ENCODE peak calls at places on chromosomes 7 and 10, in six cellular contexts. One of them, this sample, is unnamed.

GRCh38 chr7:111953611-111954010 is 252.6 kb downstream of the DOCK4 start:
- DNase-seq in GM20000: no peak
- DNase-seq in foreskin fibroblast: peak
- DNase-seq in GM10248: no peak
- DNase-seq in Calu3: no peak
- DNase-seq in mucosa of descending colon: peak
- DNase-seq in this sample: no peak

GRCh38 chr10:5589963-5590511 is 65.3 kb downstream of the CALML3 start:
- DNase-seq in GM10248: no peak
- DNase-seq in Calu3: peak
- DNase-seq in GM20000: no peak
- DNase-seq in mucosa of descending colon: no peak
- DNase-seq in foreskin fibroblast: peak
- DNase-seq in this sample: no peak

GRCh38 chr10:21849624-21850023 is 153.9 kb downstream of the DNAJC1 start:
- DNase-seq in GM20000: no peak
- DNase-seq in mucosa of descending colon: no peak
- DNase-seq in GM10248: no peak
- DNase-seq in foreskin fibroblast: peak
- DNase-seq in Calu3: no peak
- DNase-seq in this sample: no peak

GRCh38 chr7:99385564-99385963 is 11.0 kb downstream of the ARPC1B start:
- DNase-seq in GM10248: no peak
- DNase-seq in foreskin fibroblast: no peak
- DNase-seq in Calu3: no peak
- DNase-seq in mucosa of descending colon: no peak
- DNase-seq in GM20000: no peak
- DNase-seq in this sample: no peak

GRCh38 chr7:155620497-155620896 is 24.0 kb upstream of the RBM33 start:
- DNase-seq in GM20000: no peak
- DNase-seq in foreskin fibroblast: no peak
- DNase-seq in GM10248: no peak
- DNase-seq in Calu3: no peak
- DNase-seq in mucosa of descending colon: no peak
- DNase-seq in this sample: no peak

GRCh38 chr10:109977382-109977806 is 30.4 kb upstream of the ADD3 start:
- DNase-seq in Calu3: peak
- DNase-seq in foreskin fibroblast: peak
- DNase-seq in mucosa of descending colon: peak
- DNase-seq in GM20000: no peak
- DNase-seq in GM10248: no peak
- DNase-seq in this sample: no peak

GRCh38 chr7:26958834-26959233 is 94.4 kb upstream of the SKAP2 start:
- DNase-seq in GM10248: no peak
- DNase-seq in GM20000: no peak
- DNase-seq in Calu3: no peak
- DNase-seq in foreskin fibroblast: peak
- DNase-seq in mucosa of descending colon: no peak
- DNase-seq in this sample: no peak

GRCh38 chr10:98433371-98433770 is 13.4 kb downstream of the HPS1 start:
- DNase-seq in GM10248: no peak
- DNase-seq in Calu3: no peak
- DNase-seq in foreskin fibroblast: no peak
- DNase-seq in GM20000: no peak
- DNase-seq in mucosa of descending colon: no peak
- DNase-seq in this sample: no peak

GRCh38 chr7:111510584-111511378 is 51.5 kb downstream of the IMMP2L start:
- DNase-seq in GM10248: no peak
- DNase-seq in Calu3: no peak
- DNase-seq in foreskin fibroblast: peak
- DNase-seq in mucosa of descending colon: no peak
- DNase-seq in GM20000: no peak
- DNase-seq in this sample: no peak

GRCh38 chr10:58384095-58384494 is 1.1 kb upstream of the TFAM start:
- DNase-seq in mucosa of descending colon: no peak
- DNase-seq in GM20000: peak
- DNase-seq in GM10248: peak
- DNase-seq in foreskin fibroblast: no peak
- DNase-seq in Calu3: no peak
- DNase-seq in this sample: no peak

GRCh38 chr10:62681211-62681940 is 123.1 kb upstream of the ADO start:
- DNase-seq in Calu3: no peak
- DNase-seq in GM10248: peak
- DNase-seq in GM20000: peak
- DNase-seq in mucosa of descending colon: peak
- DNase-seq in foreskin fibroblast: no peak
- DNase-seq in this sample: no peak

GRCh38 chr7:78226059-78226658 is 427.6 kb downstream of the PHTF2 start:
- DNase-seq in mucosa of descending colon: peak
- DNase-seq in Calu3: peak
- DNase-seq in GM20000: peak
- DNase-seq in foreskin fibroblast: peak
- DNase-seq in GM10248: no peak
- DNase-seq in this sample: peak

GRCh38 chr10:116761883-116762282 is 19.5 kb upstream of the HSPA12A start:
- DNase-seq in GM20000: no peak
- DNase-seq in foreskin fibroblast: no peak
- DNase-seq in mucosa of descending colon: no peak
- DNase-seq in Calu3: no peak
- DNase-seq in GM10248: no peak
- DNase-seq in this sample: no peak

GRCh38 chr10:6221971-6222751 is 19.4 kb downstream of the PFKFB3 start:
- DNase-seq in mucosa of descending colon: no peak
- DNase-seq in foreskin fibroblast: peak
- DNase-seq in GM10248: no peak
- DNase-seq in GM20000: no peak
- DNase-seq in Calu3: no peak
- DNase-seq in this sample: no peak

GRCh38 chr7:55130554-55131198 is 111.9 kb downstream of the EGFR start:
- DNase-seq in Calu3: no peak
- DNase-seq in foreskin fibroblast: peak
- DNase-seq in GM10248: peak
- DNase-seq in GM20000: no peak
- DNase-seq in mucosa of descending colon: no peak
- DNase-seq in this sample: no peak

GRCh38 chr10:7260912-7261700 is 149.7 kb downstream of the SFMBT2 start:
- DNase-seq in GM10248: no peak
- DNase-seq in GM20000: no peak
- DNase-seq in foreskin fibroblast: peak
- DNase-seq in Calu3: no peak
- DNase-seq in mucosa of descending colon: no peak
- DNase-seq in this sample: no peak

GRCh38 chr10:132385721-132386418 is 11.1 kb upstream of the PWWP2B start:
- DNase-seq in mucosa of descending colon: no peak
- DNase-seq in GM20000: no peak
- DNase-seq in GM10248: no peak
- DNase-seq in Calu3: no peak
- DNase-seq in foreskin fibroblast: no peak
- DNase-seq in this sample: no peak

DNA sequence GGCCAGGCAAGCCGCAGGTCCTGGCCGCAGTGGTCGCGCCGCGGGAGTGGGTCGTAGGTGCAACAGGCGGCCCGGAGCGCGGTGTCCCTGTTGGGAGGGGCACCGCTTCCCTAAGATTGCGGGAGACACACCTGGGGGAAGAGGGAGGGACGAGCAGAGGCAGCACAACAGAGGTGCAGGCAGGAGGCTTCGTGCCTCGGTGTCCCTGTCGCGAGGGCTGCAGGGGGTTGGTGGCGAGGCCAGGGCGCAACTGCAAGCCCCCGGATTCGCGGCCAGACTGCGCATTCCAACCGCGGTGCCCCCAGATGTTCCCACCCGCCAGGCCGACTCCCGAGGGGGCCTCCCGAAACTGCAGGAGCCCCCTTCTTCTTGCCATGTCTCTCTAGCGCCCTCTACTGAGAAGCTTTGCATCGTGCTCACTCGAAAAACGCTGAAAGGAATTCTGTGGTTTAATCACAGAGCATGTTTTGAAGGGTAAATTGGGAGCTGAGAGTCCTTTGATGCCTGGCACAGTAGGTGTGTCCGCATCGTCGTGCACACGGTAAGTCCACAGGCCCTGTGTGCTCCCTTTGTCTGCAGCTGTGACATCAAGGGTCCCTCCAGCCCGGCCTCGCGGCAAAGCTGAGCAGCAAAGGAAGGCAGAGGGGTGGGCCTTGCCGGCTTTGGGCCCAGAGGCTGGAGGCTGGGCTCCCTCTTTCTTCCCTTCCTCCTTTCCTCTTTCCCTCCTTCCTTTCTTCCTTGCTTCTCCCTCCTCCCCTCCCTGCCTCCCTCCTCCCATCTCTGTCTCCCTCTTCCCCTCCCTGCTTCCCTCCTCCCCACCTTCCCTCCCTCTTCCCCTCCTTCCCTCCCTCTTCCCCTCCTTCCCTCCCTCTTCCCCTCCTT is 6.2 kb upstream of the MBL2 start:
- DNase-seq in GM20000: no peak
- DNase-seq in GM10248: no peak
- DNase-seq in Calu3: no peak
- DNase-seq in foreskin fibroblast: peak
- DNase-seq in mucosa of descending colon: peak
- DNase-seq in this sample: no peak
- TF ChIP-seq CTCF in GM20000: peak
- TF ChIP-seq CTCF in GM10248: peak
- TF ChIP-seq CTCF in Calu3: peak
- TF ChIP-seq CTCF in foreskin fibroblast: peak
- TF ChIP-seq CTCF in mucosa of descending colon: no peak
- TF ChIP-seq CTCF in this sample: peak

GRCh38 chr10:29304259-29305030 is 15.6 kb downstream of the LYZL1 start:
- DNase-seq in GM10248: peak
- DNase-seq in Calu3: peak
- DNase-seq in mucosa of descending colon: peak
- DNase-seq in GM20000: peak
- DNase-seq in foreskin fibroblast: peak
- DNase-seq in this sample: peak
- TF ChIP-seq CTCF in GM10248: peak
- TF ChIP-seq CTCF in Calu3: peak
- TF ChIP-seq CTCF in mucosa of descending colon: no peak
- TF ChIP-seq CTCF in GM20000: peak
- TF ChIP-seq CTCF in foreskin fibroblast: peak
- TF ChIP-seq CTCF in this sample: peak

GRCh38 chr7:151862606-151863381 is 14.1 kb downstream of the PRKAG2 start:
- DNase-seq in Calu3: no peak
- DNase-seq in mucosa of descending colon: no peak
- DNase-seq in foreskin fibroblast: no peak
- DNase-seq in GM20000: no peak
- DNase-seq in GM10248: no peak
- DNase-seq in this sample: no peak

GRCh38 chr7:151864081-151864480 is 12.8 kb downstream of the PRKAG2 start:
- DNase-seq in mucosa of descending colon: no peak
- DNase-seq in GM10248: no peak
- DNase-seq in Calu3: no peak
- DNase-seq in foreskin fibroblast: no peak
- DNase-seq in GM20000: no peak
- DNase-seq in this sample: no peak

GRCh38 chr7:151864561-151864960 is 12.4 kb downstream of the PRKAG2 start:
- DNase-seq in GM10248: no peak
- DNase-seq in foreskin fibroblast: no peak
- DNase-seq in Calu3: no peak
- DNase-seq in GM20000: no peak
- DNase-seq in mucosa of descending colon: no peak
- DNase-seq in this sample: no peak

GRCh38 chr7:151865070-151865670 is 11.7 kb downstream of the PRKAG2 start:
- DNase-seq in Calu3: no peak
- DNase-seq in GM10248: no peak
- DNase-seq in GM20000: no peak
- DNase-seq in foreskin fibroblast: no peak
- DNase-seq in mucosa of descending colon: no peak
- DNase-seq in this sample: no peak

DNA sequence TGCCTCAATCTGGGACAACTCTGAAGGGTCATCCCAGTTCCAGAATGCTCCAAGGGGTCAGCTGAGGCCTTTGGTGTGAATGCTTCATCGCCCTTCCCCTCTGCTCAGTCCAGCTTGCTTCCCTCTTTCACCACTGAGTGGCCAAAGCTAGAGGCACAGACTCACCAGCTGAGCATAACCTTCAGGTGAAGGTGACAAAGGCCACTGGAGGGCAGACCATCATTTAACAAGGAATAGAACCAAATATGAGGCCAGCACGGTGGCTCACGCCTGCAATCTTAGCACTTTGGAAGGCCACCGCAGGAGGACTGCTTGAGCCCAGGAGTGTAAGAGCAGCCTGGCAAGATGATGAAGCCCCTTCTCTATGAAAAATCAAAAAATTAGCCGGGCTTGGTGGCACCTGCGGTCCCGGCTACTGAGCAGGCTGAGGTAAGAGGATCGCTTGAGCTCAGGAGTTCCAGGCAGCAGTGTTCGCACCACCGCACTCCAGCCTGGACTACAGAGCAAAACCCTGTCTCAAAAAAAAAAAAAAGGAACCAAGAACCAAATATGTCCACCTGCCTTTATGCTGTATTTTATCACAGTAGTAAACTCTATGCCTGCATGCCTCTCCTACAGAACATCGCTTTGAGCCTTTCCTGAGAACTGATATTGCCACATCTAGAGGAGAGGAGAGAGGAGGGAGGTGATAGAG is 13.4 kb downstream of the PRKAG2 start:
- DNase-seq in foreskin fibroblast: no peak
- DNase-seq in mucosa of descending colon: peak
- DNase-seq in GM10248: no peak
- DNase-seq in GM20000: no peak
- DNase-seq in Calu3: no peak
- DNase-seq in this sample: no peak
- TF ChIP-seq CTCF in foreskin fibroblast: no peak
- TF ChIP-seq CTCF in mucosa of descending colon: no peak
- TF ChIP-seq CTCF in GM10248: peak
- TF ChIP-seq CTCF in GM20000: no peak
- TF ChIP-seq CTCF in Calu3: no peak
- TF ChIP-seq CTCF in this sample: no peak

GRCh38 chr7:91292506-91292905 is 28.3 kb downstream of the FZD1 start:
- DNase-seq in GM10248: no peak
- DNase-seq in foreskin fibroblast: no peak
- DNase-seq in GM20000: no peak
- DNase-seq in mucosa of descending colon: no peak
- DNase-seq in Calu3: no peak
- DNase-seq in this sample: no peak

GRCh38 chr7:91291302-91291701 is 27.1 kb downstream of the FZD1 start:
- DNase-seq in foreskin fibroblast: no peak
- DNase-seq in Calu3: no peak
- DNase-seq in GM20000: no peak
- DNase-seq in mucosa of descending colon: no peak
- DNase-seq in GM10248: no peak
- DNase-seq in this sample: no peak

GRCh38 chr7:91293136-91293535 is 28.9 kb downstream of the FZD1 start:
- DNase-seq in GM20000: no peak
- DNase-seq in foreskin fibroblast: no peak
- DNase-seq in GM10248: no peak
- DNase-seq in Calu3: no peak
- DNase-seq in mucosa of descending colon: no peak
- DNase-seq in this sample: no peak

GRCh38 chr7:91293840-91294239 is 29.6 kb downstream of the FZD1 start:
- DNase-seq in foreskin fibroblast: no peak
- DNase-seq in GM10248: no peak
- DNase-seq in mucosa of descending colon: no peak
- DNase-seq in GM20000: no peak
- DNase-seq in Calu3: no peak
- DNase-seq in this sample: no peak

DNA sequence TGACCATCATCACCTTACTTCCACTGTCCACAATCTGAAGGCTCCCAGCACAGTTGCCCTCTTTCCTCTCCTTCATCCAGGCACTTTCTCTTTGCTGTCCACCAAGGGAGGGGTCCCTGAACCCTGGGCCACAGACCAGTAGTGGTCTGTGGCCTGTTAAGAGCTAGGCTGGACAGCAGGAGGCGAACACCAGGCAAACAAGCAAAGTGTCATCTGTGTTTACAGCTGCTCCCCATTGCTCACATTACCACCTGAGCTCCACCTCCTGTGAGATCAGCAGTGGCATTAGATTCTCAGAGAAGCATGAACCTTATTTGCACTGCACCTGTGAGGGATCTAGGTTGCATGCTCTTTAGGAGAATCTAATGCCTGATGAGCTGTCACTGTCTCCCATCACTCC is 27.7 kb downstream of the FZD1 start:
- DNase-seq in foreskin fibroblast: no peak
- DNase-seq in Calu3: no peak
- DNase-seq in mucosa of descending colon: no peak
- DNase-seq in GM20000: no peak
- DNase-seq in GM10248: no peak
- DNase-seq in this sample: no peak
- TF ChIP-seq CTCF in foreskin fibroblast: no peak
- TF ChIP-seq CTCF in Calu3: no peak
- TF ChIP-seq CTCF in mucosa of descending colon: no peak
- TF ChIP-seq CTCF in GM20000: no peak
- TF ChIP-seq CTCF in GM10248: no peak
- TF ChIP-seq CTCF in this sample: no peak